ENCODE peak calls at places on chromosomes 5 and 9, in seven cellular contexts. One of them, this sample, is unnamed. For H3K4me1, the result is how much of the 10 kb centered on the place peaks cover.

GRCh38 chr9:33858346-33858869 is 41.4 kb downstream of the UBE2R2 start:
- DNase-seq in CD8-positive, alpha-beta T cell: no peak
- DNase-seq in CD8-positive, alpha-beta memory T cell: no peak
- DNase-seq in uterus: no peak
- DNase-seq in colonic mucosa: no peak
- DNase-seq in psoas muscle: no peak
- DNase-seq in trophoblast cell: no peak
- DNase-seq in this sample: no peak

GRCh38 chr9:138066049-138066448 is 188.5 kb downstream of the CACNA1B start:
- DNase-seq in uterus: no peak
- DNase-seq in CD8-positive, alpha-beta memory T cell: no peak
- DNase-seq in trophoblast cell: no peak
- DNase-seq in CD8-positive, alpha-beta T cell: no peak
- DNase-seq in psoas muscle: no peak
- DNase-seq in colonic mucosa: no peak
- DNase-seq in this sample: no peak

GRCh38 chr9:30732060-30732459 is 1652.4 kb upstream of the ACO1 start:
- DNase-seq in psoas muscle: no peak
- DNase-seq in uterus: no peak
- DNase-seq in CD8-positive, alpha-beta T cell: no peak
- DNase-seq in colonic mucosa: no peak
- DNase-seq in CD8-positive, alpha-beta memory T cell: no peak
- DNase-seq in trophoblast cell: no peak
- DNase-seq in this sample: no peak

GRCh38 chr5:64458948-64459347 is 46.9 kb upstream of the RGS7BP start:
- DNase-seq in CD8-positive, alpha-beta memory T cell: no peak
- DNase-seq in CD8-positive, alpha-beta T cell: no peak
- DNase-seq in uterus: no peak
- DNase-seq in colonic mucosa: no peak
- DNase-seq in trophoblast cell: no peak
- DNase-seq in psoas muscle: no peak
- DNase-seq in this sample: no peak

GRCh38 chr5:72246954-72247442 is 73.0 kb downstream of the MRPS27 start:
- DNase-seq in colonic mucosa: no peak
- DNase-seq in psoas muscle: no peak
- DNase-seq in CD8-positive, alpha-beta memory T cell: no peak
- DNase-seq in trophoblast cell: no peak
- DNase-seq in CD8-positive, alpha-beta T cell: no peak
- DNase-seq in uterus: no peak
- DNase-seq in this sample: no peak

GRCh38 chr5:73030531-73030930 is 74.7 kb downstream of the FCHO2 start:
- DNase-seq in uterus: no peak
- DNase-seq in CD8-positive, alpha-beta memory T cell: no peak
- DNase-seq in CD8-positive, alpha-beta T cell: no peak
- DNase-seq in psoas muscle: no peak
- DNase-seq in colonic mucosa: no peak
- DNase-seq in trophoblast cell: peak
- DNase-seq in this sample: no peak

GRCh38 chr9:95505676-95506437 is 10.9 kb downstream of the PTCH1 start:
- DNase-seq in colonic mucosa: peak
- DNase-seq in CD8-positive, alpha-beta memory T cell: no peak
- DNase-seq in CD8-positive, alpha-beta T cell: peak
- DNase-seq in trophoblast cell: peak
- DNase-seq in psoas muscle: peak
- DNase-seq in uterus: peak
- DNase-seq in this sample: no peak

GRCh38 chr5:5490774-5491347 is 68.4 kb downstream of the ICE1 start:
- DNase-seq in CD8-positive, alpha-beta T cell: no peak
- DNase-seq in colonic mucosa: no peak
- DNase-seq in CD8-positive, alpha-beta memory T cell: no peak
- DNase-seq in psoas muscle: no peak
- DNase-seq in uterus: no peak
- DNase-seq in trophoblast cell: no peak
- DNase-seq in this sample: no peak

GRCh38 chr9:106588601-106589000 is 274.4 kb upstream of the ZNF462 start:
- DNase-seq in psoas muscle: no peak
- DNase-seq in trophoblast cell: peak
- DNase-seq in CD8-positive, alpha-beta T cell: no peak
- DNase-seq in CD8-positive, alpha-beta memory T cell: no peak
- DNase-seq in colonic mucosa: no peak
- DNase-seq in uterus: no peak
- DNase-seq in this sample: no peak

GRCh38 chr9:12253941-12254340 is 439.2 kb upstream of the TYRP1 start:
- DNase-seq in colonic mucosa: no peak
- DNase-seq in psoas muscle: no peak
- DNase-seq in trophoblast cell: no peak
- DNase-seq in uterus: no peak
- DNase-seq in CD8-positive, alpha-beta T cell: no peak
- DNase-seq in CD8-positive, alpha-beta memory T cell: no peak
- DNase-seq in this sample: no peak

GRCh38 chr5:32443541-32444190 is 874 bp downstream of the ZFR start:
- DNase-seq in colonic mucosa: peak
- DNase-seq in trophoblast cell: peak
- DNase-seq in psoas muscle: peak
- DNase-seq in CD8-positive, alpha-beta T cell: peak
- DNase-seq in uterus: peak
- DNase-seq in CD8-positive, alpha-beta memory T cell: peak
- DNase-seq in this sample: no peak

GRCh38 chr5:175290379-175290778 is 153.6 kb downstream of the DRD1 start:
- DNase-seq in psoas muscle: no peak
- DNase-seq in uterus: no peak
- DNase-seq in trophoblast cell: peak
- DNase-seq in CD8-positive, alpha-beta T cell: no peak
- DNase-seq in colonic mucosa: no peak
- DNase-seq in CD8-positive, alpha-beta memory T cell: no peak
- DNase-seq in this sample: no peak

GRCh38 chr9:33437235-33437634 is 10.2 kb downstream of the AQP3 start:
- DNase-seq in uterus: no peak
- DNase-seq in CD8-positive, alpha-beta T cell: no peak
- DNase-seq in colonic mucosa: no peak
- DNase-seq in CD8-positive, alpha-beta memory T cell: no peak
- DNase-seq in psoas muscle: no peak
- DNase-seq in trophoblast cell: no peak
- DNase-seq in this sample: no peak

GRCh38 chr5:164358531-164359259 is 853.3 kb downstream of the MAT2B start:
- DNase-seq in uterus: no peak
- DNase-seq in CD8-positive, alpha-beta T cell: no peak
- DNase-seq in trophoblast cell: no peak
- DNase-seq in colonic mucosa: no peak
- DNase-seq in CD8-positive, alpha-beta memory T cell: no peak
- DNase-seq in psoas muscle: no peak
- DNase-seq in this sample: no peak

GRCh38 chr9:69504058-69504457 is 168.1 kb downstream of the APBA1 start:
- DNase-seq in uterus: no peak
- DNase-seq in psoas muscle: no peak
- DNase-seq in trophoblast cell: no peak
- DNase-seq in colonic mucosa: no peak
- DNase-seq in CD8-positive, alpha-beta memory T cell: no peak
- DNase-seq in CD8-positive, alpha-beta T cell: no peak
- DNase-seq in this sample: no peak

GRCh38 chr5:24401767-24402166 is 243.0 kb downstream of the CDH10 start:
- DNase-seq in trophoblast cell: peak
- DNase-seq in psoas muscle: no peak
- DNase-seq in CD8-positive, alpha-beta memory T cell: no peak
- DNase-seq in colonic mucosa: no peak
- DNase-seq in uterus: no peak
- DNase-seq in CD8-positive, alpha-beta T cell: no peak
- DNase-seq in this sample: no peak

GRCh38 chr5:157132302-157132612 is 10.4 kb downstream of the MED7 start:
- DNase-seq in psoas muscle: no peak
- DNase-seq in CD8-positive, alpha-beta T cell: no peak
- DNase-seq in trophoblast cell: no peak
- DNase-seq in colonic mucosa: no peak
- DNase-seq in CD8-positive, alpha-beta memory T cell: no peak
- DNase-seq in uterus: no peak
- DNase-seq in this sample: no peak

DNA sequence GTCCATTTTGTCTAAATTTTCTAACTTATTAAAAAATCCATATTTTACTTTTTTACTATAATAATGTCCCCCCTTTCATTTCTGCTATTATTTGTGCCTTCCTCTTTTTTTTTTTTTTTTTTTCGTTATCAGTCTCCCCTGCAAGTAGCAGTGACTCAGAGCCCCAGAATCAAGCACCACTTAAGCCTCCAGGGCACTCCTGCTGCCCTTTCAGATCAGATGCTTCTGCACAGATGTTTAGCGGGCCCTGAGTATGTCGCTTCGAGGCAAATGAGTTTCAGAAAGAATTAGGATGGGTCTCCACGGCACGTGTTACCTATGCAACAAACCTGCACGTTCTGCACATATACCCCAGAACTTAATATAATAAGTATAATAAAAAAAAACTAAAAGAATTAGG is 11.7 kb downstream of the MED7 start:
- DNase-seq in CD8-positive, alpha-beta T cell: no peak
- DNase-seq in colonic mucosa: no peak
- DNase-seq in uterus: no peak
- DNase-seq in psoas muscle: no peak
- DNase-seq in trophoblast cell: peak
- DNase-seq in CD8-positive, alpha-beta memory T cell: no peak
- DNase-seq in this sample: no peak
- H3K27ac ChIP-seq in CD8-positive, alpha-beta T cell: no peak
- H3K27ac ChIP-seq in colonic mucosa: no peak
- H3K27ac ChIP-seq in uterus: no peak
- H3K27ac ChIP-seq in psoas muscle: no peak
- H3K27ac ChIP-seq in trophoblast cell: no peak
- H3K27ac ChIP-seq in CD8-positive, alpha-beta memory T cell: no peak
- H3K27ac ChIP-seq in this sample: no peak

GRCh38 chr5:95931118-95931833 is 30.4 kb downstream of the ELL2 start:
- DNase-seq in CD8-positive, alpha-beta memory T cell: no peak
- DNase-seq in uterus: no peak
- DNase-seq in colonic mucosa: no peak
- DNase-seq in psoas muscle: no peak
- DNase-seq in trophoblast cell: no peak
- DNase-seq in CD8-positive, alpha-beta T cell: no peak
- DNase-seq in this sample: no peak
- H3K4me1 ChIP-seq in CD8-positive, alpha-beta memory T cell: under half
- H3K4me1 ChIP-seq in uterus: under half
- H3K4me1 ChIP-seq in colonic mucosa: under half
- H3K4me1 ChIP-seq in psoas muscle: half or more
- H3K4me1 ChIP-seq in trophoblast cell: under half
- H3K4me1 ChIP-seq in CD8-positive, alpha-beta T cell: under half
- H3K4me1 ChIP-seq in this sample: under half

GRCh38 chr5:122145906-122146305 is 16.6 kb downstream of the ZNF474 start:
- DNase-seq in psoas muscle: no peak
- DNase-seq in colonic mucosa: no peak
- DNase-seq in trophoblast cell: no peak
- DNase-seq in uterus: no peak
- DNase-seq in CD8-positive, alpha-beta T cell: no peak
- DNase-seq in CD8-positive, alpha-beta memory T cell: no peak
- DNase-seq in this sample: no peak

GRCh38 chr5:122141751-122142150 is 12.4 kb downstream of the ZNF474 start:
- DNase-seq in CD8-positive, alpha-beta T cell: no peak
- DNase-seq in psoas muscle: no peak
- DNase-seq in colonic mucosa: no peak
- DNase-seq in trophoblast cell: no peak
- DNase-seq in CD8-positive, alpha-beta memory T cell: no peak
- DNase-seq in uterus: no peak
- DNase-seq in this sample: no peak

GRCh38 chr5:122140900-122141299 is 11.6 kb downstream of the ZNF474 start:
- DNase-seq in trophoblast cell: no peak
- DNase-seq in CD8-positive, alpha-beta memory T cell: no peak
- DNase-seq in uterus: no peak
- DNase-seq in colonic mucosa: no peak
- DNase-seq in CD8-positive, alpha-beta T cell: no peak
- DNase-seq in psoas muscle: no peak
- DNase-seq in this sample: no peak

GRCh38 chr5:122144236-122144635 is 14.9 kb downstream of the ZNF474 start:
- DNase-seq in colonic mucosa: no peak
- DNase-seq in CD8-positive, alpha-beta memory T cell: no peak
- DNase-seq in psoas muscle: no peak
- DNase-seq in uterus: no peak
- DNase-seq in CD8-positive, alpha-beta T cell: no peak
- DNase-seq in trophoblast cell: peak
- DNase-seq in this sample: no peak

DNA sequence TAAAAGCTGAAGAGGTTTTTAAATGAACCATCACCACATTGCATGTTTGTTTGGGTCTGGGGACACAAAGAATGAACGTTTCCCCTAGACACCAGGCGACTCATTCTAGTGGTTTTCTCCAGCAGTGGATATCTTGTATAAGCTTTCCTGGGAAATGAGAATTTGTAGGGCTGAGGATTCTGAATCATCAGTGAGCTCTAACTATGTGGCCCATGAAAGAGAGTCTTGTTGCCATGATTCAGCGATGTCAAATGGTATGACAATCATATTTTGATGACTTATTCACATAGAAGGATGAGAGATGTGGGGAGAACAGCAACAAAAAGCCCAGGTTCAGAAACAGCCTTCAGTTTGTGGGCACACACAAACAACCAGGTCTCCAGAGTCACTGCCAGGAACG is 13.1 kb downstream of the ZNF474 start:
- DNase-seq in psoas muscle: no peak
- DNase-seq in CD8-positive, alpha-beta memory T cell: no peak
- DNase-seq in trophoblast cell: no peak
- DNase-seq in colonic mucosa: no peak
- DNase-seq in uterus: no peak
- DNase-seq in CD8-positive, alpha-beta T cell: no peak
- DNase-seq in this sample: no peak
- H3K27ac ChIP-seq in psoas muscle: no peak
- H3K27ac ChIP-seq in CD8-positive, alpha-beta memory T cell: no peak
- H3K27ac ChIP-seq in trophoblast cell: no peak
- H3K27ac ChIP-seq in colonic mucosa: no peak
- H3K27ac ChIP-seq in uterus: no peak
- H3K27ac ChIP-seq in CD8-positive, alpha-beta T cell: no peak
- H3K27ac ChIP-seq in this sample: no peak

GRCh38 chr9:130283514-130284248 is 18.1 kb downstream of the HMCN2 start:
- DNase-seq in psoas muscle: no peak
- DNase-seq in uterus: peak
- DNase-seq in CD8-positive, alpha-beta memory T cell: no peak
- DNase-seq in colonic mucosa: no peak
- DNase-seq in CD8-positive, alpha-beta T cell: no peak
- DNase-seq in trophoblast cell: no peak
- DNase-seq in this sample: no peak

GRCh38 chr9:130286072-130286770 is 20.7 kb downstream of the HMCN2 start:
- DNase-seq in trophoblast cell: no peak
- DNase-seq in uterus: no peak
- DNase-seq in CD8-positive, alpha-beta T cell: no peak
- DNase-seq in colonic mucosa: no peak
- DNase-seq in CD8-positive, alpha-beta memory T cell: no peak
- DNase-seq in psoas muscle: no peak
- DNase-seq in this sample: no peak

GRCh38 chr9:130285271-130285670 is 19.7 kb downstream of the HMCN2 start:
- DNase-seq in CD8-positive, alpha-beta T cell: no peak
- DNase-seq in uterus: no peak
- DNase-seq in CD8-positive, alpha-beta memory T cell: no peak
- DNase-seq in colonic mucosa: no peak
- DNase-seq in trophoblast cell: no peak
- DNase-seq in psoas muscle: no peak
- DNase-seq in this sample: no peak

GRCh38 chr9:130284249-130284625 is 18.7 kb downstream of the HMCN2 start:
- DNase-seq in CD8-positive, alpha-beta memory T cell: no peak
- DNase-seq in colonic mucosa: no peak
- DNase-seq in trophoblast cell: no peak
- DNase-seq in CD8-positive, alpha-beta T cell: no peak
- DNase-seq in psoas muscle: no peak
- DNase-seq in uterus: no peak
- DNase-seq in this sample: no peak

DNA sequence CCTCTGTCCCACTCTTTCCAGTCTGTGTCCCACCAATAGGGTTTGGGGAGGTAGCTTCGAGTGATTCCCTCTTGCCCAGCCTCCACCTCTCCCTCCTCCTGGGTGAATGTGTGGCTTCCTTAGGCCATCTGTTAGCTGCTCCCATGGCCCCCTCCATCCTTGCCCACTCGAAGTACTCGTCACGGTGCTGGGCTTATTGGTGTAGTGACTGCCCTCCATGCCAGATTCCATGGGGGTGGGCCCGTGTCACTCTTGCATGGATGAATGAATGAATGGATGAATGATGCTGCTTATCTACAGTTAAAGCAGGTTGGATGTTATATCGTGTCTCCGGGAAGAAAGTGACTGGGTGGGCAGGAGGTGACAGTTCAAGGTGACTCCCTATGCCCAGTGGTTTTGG is 19.1 kb downstream of the HMCN2 start:
- DNase-seq in uterus: no peak
- DNase-seq in psoas muscle: no peak
- DNase-seq in CD8-positive, alpha-beta memory T cell: no peak
- DNase-seq in colonic mucosa: no peak
- DNase-seq in CD8-positive, alpha-beta T cell: no peak
- DNase-seq in trophoblast cell: no peak
- DNase-seq in this sample: no peak
- H3K4me1 ChIP-seq in uterus: under half
- H3K4me1 ChIP-seq in psoas muscle: under half
- H3K4me1 ChIP-seq in CD8-positive, alpha-beta memory T cell: under half
- H3K4me1 ChIP-seq in colonic mucosa: under half
- H3K4me1 ChIP-seq in CD8-positive, alpha-beta T cell: under half
- H3K4me1 ChIP-seq in trophoblast cell: under half
- H3K4me1 ChIP-seq in this sample: under half